ENCODE peak calls at places on chromosomes 11 and 22, in seven cellular contexts. S, B, W, H, D, T and E are unnamed samples. For H3K4me1, the result is how much of the 10 kb centered on the place peaks cover.

GRCh38 chr11:33687733-33688479 is 12.7 kb downstream of the C11orf91 start:
- DNase-seq in S (peak), B (no peak), W (no peak), H (no peak), D (peak), T (peak), E (peak)

GRCh38 chr11:114819028-114819427 is 140.7 kb downstream of the NXPE2 start:
- DNase-seq in S (peak), B (no peak), W (no peak), H (no peak), D (no peak), T (no peak), E (peak)

GRCh38 chr11:105371311-105371710 is 231.7 kb upstream of the CARD18 start:
- DNase-seq in S (no peak), B (no peak), W (no peak), H (no peak), D (no peak), T (no peak), E (no peak)

GRCh38 chr22:38313384-38313955 is 3.8 kb downstream of the CSNK1E start:
- DNase-seq in S (peak), B (peak), W (peak), H (peak), D (peak), T (no peak), E (peak)

GRCh38 chr22:20741634-20742581 is 32.0 kb upstream of the SERPIND1 start:
- DNase-seq in S (peak), B (peak), W (no peak), H (no peak), D (peak), T (peak), E (peak)

GRCh38 chr22:37560682-37561208 is 465 bp downstream of the CDC42EP1 start:
- DNase-seq in S (peak), B (peak), W (peak), H (no peak), D (no peak), T (no peak), E (no peak)

GRCh38 chr11:46338988-46339666 is 8.1 kb upstream of the DGKZ start:
- DNase-seq in S (no peak), B (peak), W (peak), H (no peak), D (no peak), T (no peak), E (no peak)

GRCh38 chr11:93895106-93895862 is 44.9 kb upstream of the VSTM5 start:
- DNase-seq in S (peak), B (peak), W (no peak), H (no peak), D (peak), T (no peak), E (peak)

GRCh38 chr11:117387992-117388765 is 60.5 kb downstream of the CEP164 start:
- DNase-seq in S (peak), B (peak), W (no peak), H (no peak), D (no peak), T (no peak), E (no peak)

GRCh38 chr22:37848587-37849088 is 581 bp upstream of the EIF3L start:
- DNase-seq in S (peak), B (peak), W (no peak), H (no peak), D (no peak), T (no peak), E (peak)

GRCh38 chr22:50190182-50190951 is 4.7 kb downstream of the TRABD start:
- DNase-seq in S (peak), B (peak), W (peak), H (peak), D (peak), T (peak), E (peak)

GRCh38 chr22:37431811-37432707 is 4.8 kb upstream of the ELFN2 start:
- DNase-seq in S (peak), B (peak), W (no peak), H (no peak), D (no peak), T (peak), E (peak)

GRCh38 chr11:2142762-2143202 is 3.6 kb upstream of the IGF2 start:
- DNase-seq in S (peak), B (peak), W (no peak), H (no peak), D (no peak), T (no peak), E (peak)

GRCh38 chr11:102171101-102171500 is 60.9 kb downstream of the YAP1 start:
- DNase-seq in S (peak), B (peak), W (no peak), H (no peak), D (no peak), T (no peak), E (peak)

GRCh38 chr22:39580795-39581194 is 10.2 kb downstream of the CACNA1I start:
- DNase-seq in S (no peak), B (no peak), W (no peak), H (no peak), D (no peak), T (no peak), E (no peak)

GRCh38 chr11:6608726-6609501 is 3.1 kb downstream of the TAF10 start:
- DNase-seq in S (no peak), B (no peak), W (no peak), H (no peak), D (peak), T (no peak), E (no peak)

GRCh38 chr11:95108671-95109551 is 19.3 kb downstream of the ENDOD1 start:
- DNase-seq in S (peak), B (no peak), W (no peak), H (no peak), D (no peak), T (no peak), E (no peak)

GRCh38 chr11:132838621-132839020 is 693.7 kb downstream of the OPCML start:
- DNase-seq in S (peak), B (no peak), W (no peak), H (no peak), D (no peak), T (no peak), E (peak)

GRCh38 chr22:49847751-49848689 is 5.6 kb upstream of the ZBED4 start:
- DNase-seq in S (peak), B (peak), W (peak), H (no peak), D (peak), T (no peak), E (no peak)

GRCh38 chr22:50289151-50289941 is 18.1 kb downstream of the PLXNB2 start:
- DNase-seq in S (no peak), B (no peak), W (no peak), H (no peak), D (no peak), T (no peak), E (no peak)

GRCh38 chr11:60821827-60822599 is 19.9 kb upstream of the CCDC86 start:
- DNase-seq in S (no peak), B (peak), W (no peak), H (no peak), D (no peak), T (no peak), E (no peak)
- H3K4me1 ChIP-seq in S (under half), B (under half), W (under half), H (under half), D (under half), T (under half), E (under half)

DNA sequence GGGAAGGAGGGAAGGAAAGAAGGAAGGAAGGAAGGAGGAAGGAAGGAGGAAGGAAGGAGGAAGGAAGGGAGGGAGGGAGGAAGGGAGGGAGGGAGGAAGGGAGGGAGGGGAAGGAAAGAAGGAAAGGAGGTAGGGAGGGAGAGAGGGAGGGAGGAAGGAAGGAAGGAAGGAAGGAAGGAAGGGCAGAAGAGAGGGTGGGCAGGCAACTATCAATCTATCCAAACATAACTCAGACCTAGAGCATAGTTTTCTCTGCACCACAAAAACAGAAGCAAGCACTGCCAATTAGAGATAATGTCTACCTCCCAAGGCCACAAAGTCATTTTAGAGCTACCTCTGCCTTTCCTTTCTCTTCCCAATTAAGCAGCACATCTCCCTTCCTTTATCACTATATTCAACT is 109.1 kb downstream of the ETS1 start:
- DNase-seq in S (no peak), B (no peak), W (no peak), H (no peak), D (no peak), T (no peak), E (no peak)
- H3K4me1 ChIP-seq in S (half or more), B (half or more), W (half or more), H (half or more), D (under half), T (under half), E (under half)

GRCh38 chr11:50187220-50187619 is 154.5 kb downstream of the OR4C45 start:
- DNase-seq in S (no peak), B (no peak), W (no peak), H (no peak), D (no peak), T (no peak), E (no peak)

GRCh38 chr11:50186146-50186545 is 153.5 kb downstream of the OR4C45 start:
- DNase-seq in S (no peak), B (no peak), W (no peak), H (no peak), D (no peak), T (no peak), E (no peak)

GRCh38 chr11:50188040-50188439 is 155.4 kb downstream of the OR4C45 start:
- DNase-seq in S (no peak), B (no peak), W (no peak), H (no peak), D (no peak), T (no peak), E (no peak)

GRCh38 chr11:50178732-50179131 is 146.1 kb downstream of the OR4C45 start:
- DNase-seq in S (no peak), B (peak), W (no peak), H (no peak), D (no peak), T (no peak), E (no peak)

DNA sequence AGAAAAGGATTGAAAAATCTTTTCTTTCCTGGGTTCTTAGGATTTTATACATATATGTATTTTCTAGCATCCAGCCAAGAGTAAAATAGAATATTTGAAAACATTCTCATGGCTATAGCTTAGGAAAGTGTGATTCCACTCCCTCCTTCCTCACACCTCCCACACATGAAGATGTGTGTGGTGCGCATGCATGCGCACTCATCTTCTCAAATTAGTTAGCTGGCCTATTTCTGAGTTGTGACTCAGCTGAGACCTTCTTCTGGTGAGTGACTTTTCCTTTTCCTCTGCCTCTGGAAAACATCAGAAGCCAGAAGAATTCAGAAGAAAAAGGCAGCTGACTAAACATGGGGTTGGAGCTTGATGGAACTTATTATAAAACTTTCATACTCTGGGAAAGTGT is 149.8 kb downstream of the OR4C45 start:
- DNase-seq in S (no peak), B (peak), W (no peak), H (no peak), D (no peak), T (no peak), E (no peak)
- H3K4me1 ChIP-seq in S (under half), B (under half), W (under half), H (under half), D (under half), T (under half), E (under half)

GRCh38 chr22:27193636-27194035 is 536.2 kb downstream of the MIAT start:
- DNase-seq in S (no peak), B (no peak), W (no peak), H (no peak), D (no peak), T (no peak), E (no peak)
- H3K4me1 ChIP-seq in S (under half), B (under half), W (under half), H (under half), D (under half), T (under half), E (under half)

DNA sequence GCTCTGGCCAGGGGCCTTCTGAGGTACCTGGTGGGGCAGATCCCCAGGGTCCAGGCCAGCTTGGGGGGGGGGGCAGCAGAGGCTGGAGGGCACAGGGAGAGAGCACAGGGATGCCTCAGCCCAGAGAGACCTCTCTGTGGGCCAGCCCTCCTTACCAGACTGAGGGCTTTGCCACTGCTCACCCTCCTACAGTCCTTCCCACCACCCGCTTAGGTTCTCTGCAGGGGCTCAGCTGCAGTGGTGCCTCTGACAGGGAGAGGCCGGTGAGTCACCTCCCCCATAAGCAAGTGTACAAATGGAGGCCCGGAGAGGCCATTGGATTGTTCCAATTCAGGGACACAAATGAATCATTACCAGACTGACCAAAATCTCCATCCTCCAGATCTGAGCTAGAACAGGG is 68.1 kb upstream of the LMO1 start:
- DNase-seq in S (no peak), B (no peak), W (no peak), H (no peak), D (no peak), T (no peak), E (no peak)
- H3K4me1 ChIP-seq in S (under half), B (under half), W (under half), H (under half), D (under half), T (under half), E (under half)

DNA sequence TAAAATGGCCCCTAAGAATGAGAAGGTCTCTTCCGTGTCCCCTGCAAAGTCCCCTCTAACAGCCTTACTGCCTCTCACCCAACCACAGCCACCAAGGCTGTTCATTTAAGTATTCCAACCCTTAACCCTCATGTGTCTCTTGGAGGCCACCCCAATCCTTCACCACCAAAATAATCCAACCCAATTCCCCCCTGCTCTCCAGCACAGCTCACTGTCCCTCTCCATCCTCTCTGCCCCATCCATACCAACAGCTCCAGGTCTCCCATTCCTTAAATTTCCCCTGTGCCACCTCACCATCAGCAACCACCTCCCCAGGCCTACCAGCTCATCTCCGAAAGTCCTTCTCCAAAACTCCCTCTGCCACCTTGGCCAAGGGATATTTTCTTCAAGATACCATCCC is 1.4 kb downstream of the FAM168A start:
- DNase-seq in S (no peak), B (peak), W (no peak), H (no peak), D (no peak), T (no peak), E (no peak)
- H3K4me1 ChIP-seq in S (under half), B (under half), W (under half), H (under half), D (under half), T (under half), E (under half)

GRCh38 chr11:1001682-1002081 is 34.8 kb downstream of the MUC6 start:
- DNase-seq in S (no peak), B (no peak), W (no peak), H (no peak), D (no peak), T (no peak), E (no peak)
- H3K4me1 ChIP-seq in S (under half), B (under half), W (under half), H (under half), D (under half), T (under half), E (under half)

GRCh38 chr11:111633248-111633647 is 31.0 kb downstream of the SIK2 start:
- DNase-seq in S (no peak), B (no peak), W (no peak), H (no peak), D (no peak), T (no peak), E (no peak)

GRCh38 chr11:111635706-111636045 is 33.4 kb downstream of the SIK2 start:
- DNase-seq in S (peak), B (no peak), W (peak), H (no peak), D (no peak), T (no peak), E (no peak)

GRCh38 chr11:111632798-111633197 is 30.5 kb downstream of the SIK2 start:
- DNase-seq in S (no peak), B (no peak), W (no peak), H (no peak), D (no peak), T (no peak), E (no peak)

GRCh38 chr11:111633756-111634362 is 31.6 kb downstream of the SIK2 start:
- DNase-seq in S (peak), B (no peak), W (no peak), H (no peak), D (no peak), T (no peak), E (peak)

GRCh38 chr11:111634981-111635705 is 32.9 kb downstream of the SIK2 start:
- DNase-seq in S (peak), B (peak), W (no peak), H (no peak), D (no peak), T (no peak), E (peak)
- H3K4me1 ChIP-seq in S (half or more), B (under half), W (half or more), H (half or more), D (under half), T (under half), E (half or more)

GRCh38 chr11:98062714-98063113 is 958.0 kb upstream of the CNTN5 start:
- DNase-seq in S (no peak), B (no peak), W (no peak), H (no peak), D (no peak), T (no peak), E (no peak)
- H3K4me1 ChIP-seq in S (under half), B (under half), W (under half), H (under half), D (under half), T (under half), E (under half)

GRCh38 chr11:8066036-8066910 is 14.7 kb upstream of the TUB start:
- DNase-seq in S (peak), B (peak), W (peak), H (peak), D (peak), T (no peak), E (no peak)

GRCh38 chr11:8067929-8068575 is 13.0 kb upstream of the TUB start:
- DNase-seq in S (no peak), B (no peak), W (peak), H (peak), D (no peak), T (no peak), E (no peak)

GRCh38 chr11:8067567-8067928 is 13.5 kb upstream of the TUB start:
- DNase-seq in S (no peak), B (peak), W (peak), H (peak), D (no peak), T (no peak), E (no peak)

GRCh38 chr11:8068605-8069221 is 12.3 kb upstream of the TUB start:
- DNase-seq in S (peak), B (peak), W (peak), H (no peak), D (no peak), T (peak), E (no peak)

DNA sequence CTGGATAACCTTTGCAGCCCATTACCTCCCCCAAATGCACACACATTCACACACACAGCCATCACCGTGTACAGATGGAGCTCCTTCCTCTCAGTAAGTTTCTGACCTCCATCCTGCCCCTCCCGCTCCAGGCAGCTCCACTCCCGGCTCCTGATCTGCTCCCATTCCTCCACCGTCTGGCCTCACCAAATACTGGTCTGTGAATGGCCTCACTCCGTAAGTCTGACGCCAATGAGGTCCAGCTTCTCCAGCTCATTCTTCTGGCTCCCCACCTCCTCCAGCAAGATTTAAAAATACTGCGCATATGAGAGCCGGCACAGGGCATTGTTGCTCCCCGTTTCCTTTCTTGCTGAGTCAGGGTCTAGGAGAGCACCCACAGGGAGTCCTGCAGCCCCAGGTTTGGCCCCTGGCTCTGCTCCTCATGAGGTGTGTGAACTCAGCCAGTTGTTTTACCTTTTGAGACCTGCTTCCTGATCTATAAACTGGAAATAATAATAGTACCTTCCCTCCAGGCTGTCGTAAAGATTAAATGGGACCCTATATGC is 14.0 kb upstream of the TUB start:
- DNase-seq in S (peak), B (peak), W (peak), H (peak), D (peak), T (no peak), E (no peak)
- H3K4me1 ChIP-seq in S (under half), B (under half), W (half or more), H (under half), D (under half), T (under half), E (under half)